ENCODE peak calls at places on chromosome 17, in four cellular contexts. A is CD8-positive, alpha-beta T cell; U is AG10803; D is neural progenitor cell. M is an unnamed sample.

GRCh38 chr17:80877095-80877828 is 114.4 kb upstream of the CHMP6 start:
- DNase-seq in A (no peak), U (no peak), D (no peak), M (peak; percentile 91)

GRCh38 chr17:82496529-82497434 is 22.8 kb upstream of the FOXK2 start:
- DNase-seq in A (peak; percentile 88), U (peak; percentile 92), D (peak; percentile 95), M (peak; percentile 95)

GRCh38 chr17:76474238-76474637 is 6.8 kb downstream of the AANAT start:
- DNase-seq in A (no peak), U (no peak), D (no peak), M (no peak)

GRCh38 chr17:32191306-32191705 is 49.0 kb downstream of the RHOT1 start:
- DNase-seq in A (no peak), U (peak; percentile 17), D (no peak), M (no peak)

GRCh38 chr17:10836966-10837599 is 804 bp downstream of the PIRT start:
- DNase-seq in A (no peak), U (no peak), D (no peak), M (no peak)

GRCh38 chr17:29771561-29771960 is 148.8 kb upstream of the CORO6 start:
- DNase-seq in A (no peak), U (no peak), D (no peak), M (no peak)

GRCh38 chr17:13283606-13284005 is 265.8 kb upstream of the ELAC2 start:
- DNase-seq in A (no peak), U (no peak), D (peak; percentile 4), M (no peak)

GRCh38 chr17:76543482-76544122 is 3.8 kb downstream of the PRCD start:
- DNase-seq in A (no peak), U (no peak), D (peak; percentile 34), M (no peak)

GRCh38 chr17:5798104-5798503 is 213.8 kb upstream of the NLRP1 start:
- DNase-seq in A (no peak), U (no peak), D (no peak), M (no peak)

GRCh38 chr17:46772879-46773620 is 45.4 kb downstream of the WNT3 start:
- DNase-seq in A (no peak), U (no peak), D (no peak), M (no peak)

GRCh38 chr17:77470800-77471733 is 330.3 kb downstream of the SEC14L1 start:
- DNase-seq in A (no peak), U (no peak), D (peak; percentile 66), M (no peak)

GRCh38 chr17:35486920-35487727 is 38.6 kb upstream of the SLFN13 start:
- DNase-seq in A (peak; percentile 60), U (peak; percentile 56), D (no peak), M (peak; percentile 84)

GRCh38 chr17:47687328-47687690 is 6.7 kb upstream of the TBKBP1 start:
- DNase-seq in A (no peak), U (no peak), D (no peak), M (no peak)

DNA sequence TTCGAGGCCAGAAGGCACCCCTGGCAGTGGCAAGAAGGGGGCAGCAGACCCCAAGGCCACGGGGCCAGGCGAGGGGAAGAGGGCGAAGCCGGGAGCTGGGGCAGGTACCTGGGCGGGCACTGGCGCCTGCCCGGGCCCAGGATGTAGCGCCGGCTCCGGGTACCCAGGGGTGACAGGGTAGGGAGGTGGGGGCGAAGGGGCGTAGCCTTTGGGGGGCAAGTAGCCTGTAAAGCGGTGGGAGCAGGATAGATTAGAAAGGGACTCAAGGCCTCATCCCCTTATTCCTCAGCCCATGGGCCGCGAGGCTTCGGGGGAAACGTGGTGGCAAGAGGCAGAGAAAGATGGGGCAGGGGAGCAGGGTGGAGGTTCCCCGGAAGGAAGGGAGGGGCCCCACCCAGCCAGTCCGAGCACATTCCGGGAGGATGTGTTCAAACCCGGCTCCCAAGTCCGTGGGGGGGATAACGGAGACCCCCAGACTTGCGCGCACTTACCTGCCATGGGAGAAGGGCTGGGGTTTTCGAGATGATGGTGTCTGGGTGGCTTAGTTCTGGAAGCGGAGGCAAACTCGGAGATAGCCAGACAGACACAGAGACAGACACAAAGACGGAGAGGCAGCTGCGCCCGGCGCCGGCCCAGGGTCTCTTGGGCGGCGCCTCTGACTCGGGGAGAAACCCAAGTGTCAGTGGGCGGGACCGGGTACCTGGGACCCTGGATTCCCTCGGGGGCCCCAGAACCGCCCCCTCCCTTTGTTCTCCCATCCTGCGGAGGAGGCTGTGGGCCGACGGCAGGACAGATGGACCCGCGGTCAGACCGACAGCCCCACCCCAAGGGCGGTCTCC is 493 bp downstream of the PLSCR3 start:
- DNase-seq in A (peak; percentile 57), U (no peak), D (peak; percentile 85), M (peak; percentile 89)
- TF ChIP-seq CTCF in A (no peak), U (no peak), D (peak; percentile 40), M (no peak)

DNA sequence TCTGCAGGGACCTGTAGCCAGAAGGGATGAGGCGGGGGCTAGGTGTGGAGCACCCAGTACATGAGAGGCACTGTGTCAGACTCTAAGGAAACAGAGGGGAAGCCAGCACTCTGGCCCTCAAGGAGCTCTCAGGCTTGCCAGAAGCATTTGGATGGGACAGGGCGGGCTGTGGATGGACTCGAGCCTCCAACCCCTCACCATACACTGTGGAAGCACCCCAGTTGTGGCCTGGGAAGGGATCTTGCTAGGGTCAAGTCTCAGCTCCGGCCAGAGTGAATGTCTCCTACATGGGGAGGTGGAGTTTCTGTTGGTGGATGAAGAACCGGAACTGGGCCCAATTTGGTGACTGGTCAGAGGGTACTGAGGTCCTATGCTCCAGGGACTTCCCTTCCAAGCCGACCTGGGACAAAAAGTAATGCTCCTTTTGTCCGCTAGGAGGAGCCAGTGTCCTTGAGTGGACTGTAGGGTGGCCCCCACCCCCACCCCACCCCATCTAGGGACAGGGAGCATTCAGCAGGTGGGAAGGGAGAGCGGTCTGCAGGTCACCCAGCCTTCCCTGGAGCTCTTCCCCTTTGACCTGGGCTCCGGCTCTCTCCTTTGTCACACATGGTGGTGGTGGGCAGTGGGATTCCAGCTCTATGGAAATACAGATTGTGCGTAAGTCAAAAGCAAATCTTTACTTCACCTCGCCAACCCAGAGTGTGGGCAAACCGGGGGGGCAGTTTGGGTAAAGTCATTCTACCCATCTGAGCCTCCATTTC is 20.3 kb upstream of the PHB1 start:
- DNase-seq in A (peak; percentile 13), U (peak; percentile 43), D (peak; percentile 62), M (peak; percentile 81)
- TF ChIP-seq CTCF in A (peak; percentile 74), U (peak; percentile 77), D (peak; percentile 80), M (peak; percentile 63)

DNA sequence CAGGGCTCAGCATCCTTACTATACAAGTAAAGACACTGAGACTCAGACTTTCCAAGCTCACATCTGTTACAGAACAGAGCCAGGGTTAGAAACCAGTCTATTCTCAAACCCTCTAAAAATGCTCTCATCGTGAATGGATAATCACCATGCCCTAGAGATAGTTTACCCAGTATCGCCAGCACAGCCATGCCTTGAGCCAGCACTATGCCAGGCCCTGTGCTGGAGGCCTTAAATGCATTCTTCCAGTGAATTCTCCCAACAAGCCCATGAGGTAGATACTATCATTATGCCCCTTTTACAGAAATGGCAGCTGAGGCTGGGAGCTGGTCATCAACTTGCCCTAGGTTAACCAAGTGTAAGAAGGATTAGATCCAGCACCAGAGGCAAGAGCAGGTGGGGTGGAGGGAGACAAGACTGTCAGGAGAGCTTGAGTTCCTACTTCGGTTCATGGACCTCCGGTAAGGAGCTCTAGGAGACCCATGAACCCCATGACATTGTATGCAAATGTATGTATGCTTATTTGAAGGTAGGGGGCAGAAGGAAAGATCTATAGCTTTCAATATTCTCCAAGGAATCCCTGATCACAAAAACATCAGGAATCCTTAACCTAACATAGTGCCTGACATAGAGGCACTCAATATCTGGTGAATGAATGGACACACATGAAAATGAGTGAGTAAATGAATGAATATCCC is 5.2 kb downstream of the KRT14 start:
- DNase-seq in A (no peak), U (no peak), D (no peak), M (no peak)
- TF ChIP-seq CTCF in A (no peak), U (no peak), D (no peak), M (no peak)

DNA sequence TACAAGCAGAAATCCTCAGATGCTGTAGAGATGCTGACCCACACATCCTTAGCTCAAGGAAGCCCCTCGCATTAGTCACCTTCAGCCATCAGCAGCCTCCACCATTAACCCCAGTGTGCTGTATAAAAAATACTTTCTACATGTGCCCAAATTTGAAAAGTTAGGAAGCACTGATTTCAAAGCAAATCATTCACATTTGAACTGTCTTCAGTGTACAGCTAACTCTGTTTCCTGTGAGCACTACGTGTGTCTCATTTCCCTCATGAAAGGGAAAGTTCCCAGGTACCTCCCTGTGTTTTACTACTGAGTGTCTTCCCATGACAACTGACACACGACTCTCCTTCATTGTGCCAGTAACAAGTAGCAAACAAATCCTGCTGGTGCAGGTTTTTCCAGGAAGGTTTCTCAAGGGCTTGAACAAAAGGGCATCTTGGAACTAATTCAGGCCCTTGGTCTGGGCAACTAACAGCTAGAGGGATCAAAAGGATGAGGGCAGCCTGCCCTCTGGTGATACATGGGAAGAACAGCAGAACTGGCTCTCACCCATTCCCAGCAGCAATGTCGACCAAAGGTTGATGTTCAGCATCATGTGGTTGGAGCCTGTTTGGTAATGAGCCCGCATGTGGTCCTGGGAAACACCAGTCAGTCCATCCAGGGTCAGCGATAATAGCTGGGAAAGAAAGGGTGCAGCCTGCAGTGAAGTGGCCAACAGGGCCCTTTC is 4.0 kb downstream of the SLC35B1 start:
- DNase-seq in A (no peak), U (peak; percentile 49), D (peak; percentile 79), M (no peak)
- TF ChIP-seq CTCF in A (no peak), U (peak; percentile 50), D (peak; percentile 63), M (peak; percentile 13)

DNA sequence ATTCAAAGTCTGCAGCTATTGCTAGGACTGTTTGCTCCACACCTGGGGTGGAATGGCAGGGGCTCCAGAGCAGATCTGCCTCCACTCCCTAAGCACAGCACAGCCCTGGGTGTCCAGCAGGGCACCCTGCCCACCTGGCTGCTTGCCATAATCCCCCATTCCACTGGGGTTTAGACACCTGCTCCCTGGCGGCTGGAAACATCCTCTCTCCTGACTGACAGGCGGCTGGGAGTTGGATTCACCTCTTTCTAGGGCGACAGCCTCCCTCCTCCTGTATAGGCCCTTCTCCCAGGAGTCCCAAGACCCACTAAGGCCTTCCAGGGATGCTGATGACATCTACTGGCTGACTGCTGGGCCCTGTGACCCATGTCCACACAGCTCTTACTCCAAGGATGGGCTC is 18.0 kb downstream of the HDAC5 start:
- DNase-seq in A (no peak), U (no peak), D (no peak), M (no peak)
- TF ChIP-seq CTCF in A (no peak), U (no peak), D (no peak), M (no peak)

GRCh38 chr17:20094777-20095176 is 85.6 kb downstream of the SPECC1 start:
- DNase-seq in A (no peak), U (no peak), D (no peak), M (no peak)

GRCh38 chr17:20092973-20093626 is 83.9 kb downstream of the SPECC1 start:
- DNase-seq in A (no peak), U (no peak), D (no peak), M (no peak)

GRCh38 chr17:20097362-20097761 is 88.2 kb downstream of the SPECC1 start:
- DNase-seq in A (no peak), U (no peak), D (no peak), M (no peak)

GRCh38 chr17:20096430-20096829 is 87.3 kb downstream of the SPECC1 start:
- DNase-seq in A (no peak), U (no peak), D (no peak), M (no peak)

GRCh38 chr17:20095366-20096080 is 86.4 kb downstream of the SPECC1 start:
- DNase-seq in A (no peak), U (peak; percentile 35), D (peak; percentile 83), M (no peak)
- TF ChIP-seq CTCF in A (no peak), U (peak; percentile 52), D (peak; percentile 57), M (no peak)

GRCh38 chr17:34318474-34318873 is 761 bp upstream of the CCL8 start:
- DNase-seq in A (no peak), U (no peak), D (peak; percentile 21), M (no peak)
- TF ChIP-seq CTCF in A (no peak), U (no peak), D (peak; percentile 25), M (no peak)